ENCODE peak calls at places on chromosomes 1 and 21, in ten cellular contexts. Q is NT2/D1; N is SJCRH30; S is GM23248; H is transverse colon; B is CD4-positive, CD25-positive, alpha-beta regulatory T cell; Y is heart right ventricle; W is hepatocyte; P is mammary epithelial cell; I is IMR-90. M is an unnamed sample.

GRCh38 chr21:14995695-14996490 is 68.9 kb downstream of the NRIP1 start:
- DNase-seq in Q (no peak), N (no peak), S (peak; percentile 45), H (no peak), B (no peak), Y (no peak), W (no peak), P (peak; percentile 13), I (peak; percentile 63), M (no peak)

GRCh38 chr1:172626845-172627244 is 32.1 kb upstream of the FASLG start:
- DNase-seq in Q (no peak), N (no peak), S (no peak), H (no peak), B (no peak), Y (no peak), W (no peak), P (no peak), I (no peak), M (peak; percentile 29)

GRCh38 chr1:169869426-169869825 is 24.3 kb downstream of the SCYL3 start:
- DNase-seq in Q (no peak), N (no peak), S (no peak), H (no peak), B (no peak), Y (no peak), W (no peak), P (no peak), I (no peak), M (no peak)

GRCh38 chr21:33025106-33025470 is 647 bp upstream of the OLIG2 start:
- DNase-seq in Q (peak; percentile 68), N (peak; percentile 86), S (no peak), H (no peak), B (no peak), Y (no peak), W (no peak), P (no peak), I (no peak), M (no peak)

GRCh38 chr1:236748471-236748870 is 46.6 kb upstream of the MTR start:
- DNase-seq in Q (no peak), N (no peak), S (peak; percentile 6), H (no peak), B (no peak), Y (no peak), W (no peak), P (no peak), I (no peak), M (no peak)

GRCh38 chr1:154847891-154848290 is 22.2 kb downstream of the KCNN3 start:
- DNase-seq in Q (no peak), N (no peak), S (peak; percentile 18), H (no peak), B (no peak), Y (peak; percentile 30), W (peak; percentile 78), P (no peak), I (no peak), M (no peak)

GRCh38 chr1:61084560-61084991 is 2.2 kb downstream of the NFIA start:
- DNase-seq in Q (no peak), N (peak; percentile 18), S (peak; percentile 24), H (no peak), B (no peak), Y (no peak), W (no peak), P (no peak), I (no peak), M (no peak)

GRCh38 chr1:231485029-231485784 is 43.3 kb upstream of the TSNAX start:
- DNase-seq in Q (no peak), N (peak; percentile 2), S (peak; percentile 9), H (no peak), B (no peak), Y (no peak), W (no peak), P (no peak), I (peak; percentile 63), M (no peak)

GRCh38 chr1:44141531-44141930 is at the start of gene KLF18:
- DNase-seq in Q (no peak), N (no peak), S (no peak), H (no peak), B (no peak), Y (no peak), W (no peak), P (no peak), I (no peak), M (no peak)

GRCh38 chr1:65309317-65310077 is at the start of gene DNAJC6:
- DNase-seq in Q (peak; percentile 86), N (peak; percentile 73), S (peak; percentile 86), H (peak; percentile 66), B (peak; percentile 22), Y (peak; percentile 73), W (peak; percentile 93), P (peak; percentile 63), I (peak; percentile 42), M (peak; percentile 57)

GRCh38 chr1:181089777-181090505 is 1.4 kb downstream of the IER5 start:
- DNase-seq in Q (no peak), N (peak; percentile 67), S (peak; percentile 75), H (peak; percentile 77), B (peak; percentile 71), Y (peak; percentile 74), W (peak; percentile 75), P (peak; percentile 87), I (peak; percentile 65), M (peak; percentile 57)

GRCh38 chr1:245512980-245513578 is 358.3 kb downstream of the KIF26B start:
- DNase-seq in Q (no peak), N (peak; percentile 33), S (peak; percentile 67), H (no peak), B (no peak), Y (no peak), W (no peak), P (no peak), I (no peak), M (no peak)

GRCh38 chr1:211892577-211892976 is 62.0 kb upstream of the LPGAT1 start:
- DNase-seq in Q (no peak), N (no peak), S (no peak), H (no peak), B (no peak), Y (no peak), W (no peak), P (no peak), I (no peak), M (no peak)

GRCh38 chr1:224726783-224727182 is 110.7 kb downstream of the CNIH3 start:
- DNase-seq in Q (no peak), N (peak; percentile 20), S (peak; percentile 97), H (no peak), B (no peak), Y (no peak), W (peak; percentile 65), P (peak; percentile 96), I (peak; percentile 91), M (no peak)

GRCh38 chr1:198123146-198123545 is 33.7 kb upstream of the NEK7 start:
- DNase-seq in Q (no peak), N (no peak), S (peak; percentile 69), H (no peak), B (no peak), Y (no peak), W (no peak), P (no peak), I (peak; percentile 87), M (no peak)

DNA sequence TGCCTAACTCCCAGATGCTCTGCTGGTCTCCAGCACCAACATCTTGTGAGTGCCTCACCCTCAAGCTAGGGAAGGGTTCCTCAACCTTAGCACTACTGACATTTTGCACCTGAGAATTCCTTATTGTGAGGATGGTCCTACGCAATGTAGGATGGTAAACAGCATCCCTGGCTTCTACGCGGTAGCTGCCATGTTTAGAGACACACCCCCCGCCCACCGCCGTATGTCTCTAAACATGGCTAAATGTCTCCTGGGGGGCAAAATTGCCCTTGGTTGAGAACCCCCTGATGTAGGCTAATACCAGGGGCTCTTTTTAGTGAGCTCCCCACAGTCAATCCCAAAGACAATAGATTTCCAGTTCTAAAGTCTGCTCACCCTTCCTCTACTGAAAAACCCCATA is 2.5 kb upstream of the MAP7D1 start:
- DNase-seq in Q (no peak), N (no peak), S (no peak), H (no peak), B (no peak), Y (no peak), W (no peak), P (no peak), I (no peak), M (no peak)
- H3K4me1 ChIP-seq in Q (peaks cover 28% of the 10 kb centered on the region), N (peaks cover 29% of the 10 kb centered on the region), S (peaks cover 39% of the 10 kb centered on the region), H (peaks cover 46% of the 10 kb centered on the region), B (peaks cover 66% of the 10 kb centered on the region), Y (peaks cover 59% of the 10 kb centered on the region), W (peaks cover 32% of the 10 kb centered on the region), P (peaks cover 39% of the 10 kb centered on the region), I (peaks cover 26% of the 10 kb centered on the region), M (peaks cover 16% of the 10 kb centered on the region)

GRCh38 chr1:18646091-18646775 is 15.6 kb downstream of the PAX7 start:
- DNase-seq in Q (no peak), N (no peak), S (no peak), H (no peak), B (no peak), Y (no peak), W (no peak), P (no peak), I (no peak), M (no peak)

GRCh38 chr1:18644469-18645171 is 14.0 kb downstream of the PAX7 start:
- DNase-seq in Q (no peak), N (no peak), S (no peak), H (no peak), B (no peak), Y (no peak), W (no peak), P (no peak), I (no peak), M (no peak)

GRCh38 chr1:18647681-18648214 is 17.1 kb downstream of the PAX7 start:
- DNase-seq in Q (no peak), N (no peak), S (no peak), H (no peak), B (no peak), Y (no peak), W (no peak), P (no peak), I (no peak), M (no peak)

GRCh38 chr1:18645172-18646090 is 14.8 kb downstream of the PAX7 start:
- DNase-seq in Q (no peak), N (no peak), S (no peak), H (no peak), B (no peak), Y (no peak), W (no peak), P (no peak), I (no peak), M (no peak)

GRCh38 chr1:18646776-18647410 is 16.2 kb downstream of the PAX7 start:
- DNase-seq in Q (no peak), N (no peak), S (no peak), H (no peak), B (no peak), Y (no peak), W (no peak), P (no peak), I (no peak), M (no peak)
- H3K4me3 ChIP-seq in Q (peak overlapping the region; percentile 21), N (no peak overlapping the region), S (no peak overlapping the region), H (no peak overlapping the region), B (no peak overlapping the region), Y (no peak overlapping the region), W (no peak overlapping the region), P (no peak overlapping the region), I (no peak overlapping the region), M (peak overlapping the region; percentile 21)

GRCh38 chr1:16142383-16142995 is 13.4 kb downstream of the EPHA2 start:
- DNase-seq in Q (no peak), N (no peak), S (no peak), H (no peak), B (no peak), Y (no peak), W (no peak), P (no peak), I (no peak), M (no peak)
- H3K4me1 ChIP-seq in Q (peaks cover 46% of the 10 kb centered on the region), N (peaks cover 78% of the 10 kb centered on the region), S (peaks cover 55% of the 10 kb centered on the region), H (peaks cover 35% of the 10 kb centered on the region), B (no peaks in the 10 kb centered on the region), Y (peaks cover 80% of the 10 kb centered on the region), W (peaks cover 71% of the 10 kb centered on the region), P (peaks cover 95% of the 10 kb centered on the region), I (peaks cover 64% of the 10 kb centered on the region), M (peaks cover 62% of the 10 kb centered on the region)

GRCh38 chr1:75100481-75101092 is 33.6 kb upstream of the LHX8 start:
- DNase-seq in Q (no peak), N (no peak), S (no peak), H (no peak), B (no peak), Y (no peak), W (peak; percentile 20), P (no peak), I (no peak), M (peak; percentile 44)
- H3K4me3 ChIP-seq in Q (no peak overlapping the region), N (no peak overlapping the region), S (no peak overlapping the region), H (no peak overlapping the region), B (no peak overlapping the region), Y (no peak overlapping the region), W (no peak overlapping the region), P (no peak overlapping the region), I (no peak overlapping the region), M (peak overlapping the region; percentile 28)